ENCODE peak calls at places on chromosomes 5 and 9, in five cellular contexts. One of them, this sample, is unnamed.

GRCh38 chr9:124197177-124198095 is 60.3 kb upstream of the NEK6 start:
- DNase-seq in nucleus accumbens: no peak
- DNase-seq in NCI-H2029: no peak
- DNase-seq in head of caudate nucleus: no peak
- DNase-seq in central memory CD4-positive, alpha-beta T cell: no peak
- DNase-seq in this sample: no peak

GRCh38 chr5:31661257-31661656 is 22.3 kb downstream of the PDZD2 start:
- DNase-seq in nucleus accumbens: no peak
- DNase-seq in NCI-H2029: no peak
- DNase-seq in head of caudate nucleus: no peak
- DNase-seq in central memory CD4-positive, alpha-beta T cell: no peak
- DNase-seq in this sample: no peak

GRCh38 chr9:110520120-110520701 is 59.3 kb downstream of the SVEP1 start:
- DNase-seq in nucleus accumbens: no peak
- DNase-seq in NCI-H2029: no peak
- DNase-seq in head of caudate nucleus: no peak
- DNase-seq in central memory CD4-positive, alpha-beta T cell: no peak
- DNase-seq in this sample: no peak

GRCh38 chr5:177362871-177363507 is 5.3 kb downstream of the RGS14 start:
- DNase-seq in nucleus accumbens: no peak
- DNase-seq in NCI-H2029: peak; percentile 70
- DNase-seq in head of caudate nucleus: peak; percentile 71
- DNase-seq in central memory CD4-positive, alpha-beta T cell: peak; percentile 52
- DNase-seq in this sample: no peak

GRCh38 chr9:133726401-133727276 is 11.5 kb downstream of the SARDH start:
- DNase-seq in nucleus accumbens: no peak
- DNase-seq in NCI-H2029: peak; percentile 66
- DNase-seq in head of caudate nucleus: peak; percentile 48
- DNase-seq in central memory CD4-positive, alpha-beta T cell: peak; percentile 48
- DNase-seq in this sample: peak; percentile 80

GRCh38 chr5:91359957-91360609 is 23.0 kb downstream of the ARRDC3 start:
- DNase-seq in nucleus accumbens: no peak
- DNase-seq in NCI-H2029: no peak
- DNase-seq in head of caudate nucleus: no peak
- DNase-seq in central memory CD4-positive, alpha-beta T cell: no peak
- DNase-seq in this sample: peak; percentile 52

GRCh38 chr5:68482199-68482598 is 266.6 kb downstream of the PIK3R1 start:
- DNase-seq in nucleus accumbens: no peak
- DNase-seq in NCI-H2029: no peak
- DNase-seq in head of caudate nucleus: no peak
- DNase-seq in central memory CD4-positive, alpha-beta T cell: no peak
- DNase-seq in this sample: no peak

GRCh38 chr9:130693426-130694191 is at the start of gene EXOSC2:
- DNase-seq in nucleus accumbens: peak; percentile 90
- DNase-seq in NCI-H2029: peak; percentile 98
- DNase-seq in head of caudate nucleus: peak; percentile 96
- DNase-seq in central memory CD4-positive, alpha-beta T cell: peak; percentile 91
- DNase-seq in this sample: peak; percentile 99

GRCh38 chr5:59132131-59132530 is 549.3 kb downstream of the RAB3C start:
- DNase-seq in nucleus accumbens: no peak
- DNase-seq in NCI-H2029: no peak
- DNase-seq in head of caudate nucleus: no peak
- DNase-seq in central memory CD4-positive, alpha-beta T cell: peak; percentile 61
- DNase-seq in this sample: no peak

GRCh38 chr9:120878188-120879130 is 1.5 kb upstream of the PHF19 start:
- DNase-seq in nucleus accumbens: no peak
- DNase-seq in NCI-H2029: no peak
- DNase-seq in head of caudate nucleus: no peak
- DNase-seq in central memory CD4-positive, alpha-beta T cell: no peak
- DNase-seq in this sample: no peak

GRCh38 chr9:127521919-127522304 is 70.6 kb downstream of the LRSAM1 start:
- DNase-seq in nucleus accumbens: no peak
- DNase-seq in NCI-H2029: no peak
- DNase-seq in head of caudate nucleus: no peak
- DNase-seq in central memory CD4-positive, alpha-beta T cell: no peak
- DNase-seq in this sample: peak; percentile 52

GRCh38 chr5:35470866-35471265 is 146.8 kb upstream of the SPEF2 start:
- DNase-seq in nucleus accumbens: no peak
- DNase-seq in NCI-H2029: no peak
- DNase-seq in head of caudate nucleus: no peak
- DNase-seq in central memory CD4-positive, alpha-beta T cell: no peak
- DNase-seq in this sample: no peak

GRCh38 chr9:28234899-28235277 is 661.6 kb upstream of the C9orf72 start:
- DNase-seq in nucleus accumbens: no peak
- DNase-seq in NCI-H2029: no peak
- DNase-seq in head of caudate nucleus: no peak
- DNase-seq in central memory CD4-positive, alpha-beta T cell: no peak
- DNase-seq in this sample: peak; percentile 72

GRCh38 chr5:129460121-129460950 is at the start of gene ADAMTS19:
- DNase-seq in nucleus accumbens: peak; percentile 4
- DNase-seq in NCI-H2029: no peak
- DNase-seq in head of caudate nucleus: peak; percentile 58
- DNase-seq in central memory CD4-positive, alpha-beta T cell: no peak
- DNase-seq in this sample: no peak

GRCh38 chr5:34657550-34657921 is 1.4 kb downstream of the RAI14 start:
- DNase-seq in nucleus accumbens: no peak
- DNase-seq in NCI-H2029: no peak
- DNase-seq in head of caudate nucleus: no peak
- DNase-seq in central memory CD4-positive, alpha-beta T cell: no peak
- DNase-seq in this sample: peak; percentile 73

GRCh38 chr9:119961774-119962408 is 592.7 kb upstream of the BRINP1 start:
- DNase-seq in nucleus accumbens: no peak
- DNase-seq in NCI-H2029: no peak
- DNase-seq in head of caudate nucleus: peak; percentile 22
- DNase-seq in central memory CD4-positive, alpha-beta T cell: no peak
- DNase-seq in this sample: no peak

GRCh38 chr9:130053504-130054427 is at the start of gene GPR107:
- DNase-seq in nucleus accumbens: peak; percentile 58
- DNase-seq in NCI-H2029: peak; percentile 71
- DNase-seq in head of caudate nucleus: peak; percentile 77
- DNase-seq in central memory CD4-positive, alpha-beta T cell: peak; percentile 76
- DNase-seq in this sample: peak; percentile 84

GRCh38 chr5:149181702-149182101 is 40.4 kb downstream of the ABLIM3 start:
- DNase-seq in nucleus accumbens: no peak
- DNase-seq in NCI-H2029: no peak
- DNase-seq in head of caudate nucleus: no peak
- DNase-seq in central memory CD4-positive, alpha-beta T cell: no peak
- DNase-seq in this sample: no peak

GRCh38 chr9:133976191-133976861 is 15.8 kb downstream of the VAV2 start:
- DNase-seq in nucleus accumbens: no peak
- DNase-seq in NCI-H2029: no peak
- DNase-seq in head of caudate nucleus: no peak
- DNase-seq in central memory CD4-positive, alpha-beta T cell: no peak
- DNase-seq in this sample: no peak

GRCh38 chr5:16502866-16503265 is 37.3 kb upstream of the ZNF622 start:
- DNase-seq in nucleus accumbens: no peak
- DNase-seq in NCI-H2029: no peak
- DNase-seq in head of caudate nucleus: no peak
- DNase-seq in central memory CD4-positive, alpha-beta T cell: no peak
- DNase-seq in this sample: no peak

GRCh38 chr9:136007276-136007675 is 46.1 kb upstream of the UBAC1 start:
- DNase-seq in nucleus accumbens: no peak
- DNase-seq in NCI-H2029: no peak
- DNase-seq in head of caudate nucleus: no peak
- DNase-seq in central memory CD4-positive, alpha-beta T cell: no peak
- DNase-seq in this sample: no peak

GRCh38 chr9:125758986-125759811 is 12.0 kb downstream of the PBX3 start:
- DNase-seq in nucleus accumbens: no peak
- DNase-seq in NCI-H2029: no peak
- DNase-seq in head of caudate nucleus: peak; percentile 71
- DNase-seq in central memory CD4-positive, alpha-beta T cell: no peak
- DNase-seq in this sample: no peak

GRCh38 chr5:151492729-151493128 is 45.3 kb downstream of the SLC36A1 start:
- DNase-seq in nucleus accumbens: no peak
- DNase-seq in NCI-H2029: no peak
- DNase-seq in head of caudate nucleus: no peak
- DNase-seq in central memory CD4-positive, alpha-beta T cell: no peak
- DNase-seq in this sample: no peak

GRCh38 chr9:93267091-93267541 is 83.2 kb downstream of the WNK2 start:
- DNase-seq in nucleus accumbens: no peak
- DNase-seq in NCI-H2029: no peak
- DNase-seq in head of caudate nucleus: no peak
- DNase-seq in central memory CD4-positive, alpha-beta T cell: no peak
- DNase-seq in this sample: no peak

GRCh38 chr9:16828335-16829281 is 41.9 kb downstream of the BNC2 start:
- DNase-seq in nucleus accumbens: no peak
- DNase-seq in NCI-H2029: no peak
- DNase-seq in head of caudate nucleus: no peak
- DNase-seq in central memory CD4-positive, alpha-beta T cell: no peak
- DNase-seq in this sample: peak; percentile 38

GRCh38 chr5:18761801-18762200 is 1127.5 kb downstream of the TAF11L14 start:
- DNase-seq in nucleus accumbens: no peak
- DNase-seq in NCI-H2029: no peak
- DNase-seq in head of caudate nucleus: no peak
- DNase-seq in central memory CD4-positive, alpha-beta T cell: no peak
- DNase-seq in this sample: no peak

GRCh38 chr5:98144710-98145109 is 628.8 kb upstream of the RGMB start:
- DNase-seq in nucleus accumbens: no peak
- DNase-seq in NCI-H2029: no peak
- DNase-seq in head of caudate nucleus: no peak
- DNase-seq in central memory CD4-positive, alpha-beta T cell: no peak
- DNase-seq in this sample: no peak

GRCh38 chr5:141510850-141511718 is 22.2 kb downstream of the PCDHGC5 start:
- DNase-seq in nucleus accumbens: no peak
- DNase-seq in NCI-H2029: no peak
- DNase-seq in head of caudate nucleus: no peak
- DNase-seq in central memory CD4-positive, alpha-beta T cell: no peak
- DNase-seq in this sample: no peak

GRCh38 chr5:93117753-93118531 is 463.1 kb downstream of the NR2F1-AS1 start:
- DNase-seq in nucleus accumbens: no peak
- DNase-seq in NCI-H2029: no peak
- DNase-seq in head of caudate nucleus: no peak
- DNase-seq in central memory CD4-positive, alpha-beta T cell: no peak
- DNase-seq in this sample: no peak

GRCh38 chr9:41229408-41230401 is 40.6 kb upstream of the ZNG1F start:
- DNase-seq in nucleus accumbens: no peak
- DNase-seq in NCI-H2029: no peak
- DNase-seq in head of caudate nucleus: peak; percentile 8
- DNase-seq in central memory CD4-positive, alpha-beta T cell: no peak
- DNase-seq in this sample: peak; percentile 12

GRCh38 chr9:98101868-98102273 is 17.2 kb downstream of the TRIM14 start:
- DNase-seq in nucleus accumbens: no peak
- DNase-seq in NCI-H2029: peak; percentile 85
- DNase-seq in head of caudate nucleus: no peak
- DNase-seq in central memory CD4-positive, alpha-beta T cell: peak; percentile 93
- DNase-seq in this sample: no peak

GRCh38 chr5:140261403-140262171 is 41.3 kb downstream of the PFDN1 start:
- DNase-seq in nucleus accumbens: no peak
- DNase-seq in NCI-H2029: peak; percentile 82
- DNase-seq in head of caudate nucleus: peak; percentile 76
- DNase-seq in central memory CD4-positive, alpha-beta T cell: peak; percentile 54
- DNase-seq in this sample: peak; percentile 71

GRCh38 chr5:96876292-96876850 is at the start of gene ERAP2:
- DNase-seq in nucleus accumbens: no peak
- DNase-seq in NCI-H2029: peak; percentile 32
- DNase-seq in head of caudate nucleus: no peak
- DNase-seq in central memory CD4-positive, alpha-beta T cell: peak; percentile 65
- DNase-seq in this sample: peak; percentile 31

GRCh38 chr5:135219868-135220267 is 179.2 kb downstream of the MACROH2A1 start:
- DNase-seq in nucleus accumbens: no peak
- DNase-seq in NCI-H2029: no peak
- DNase-seq in head of caudate nucleus: no peak
- DNase-seq in central memory CD4-positive, alpha-beta T cell: no peak
- DNase-seq in this sample: no peak

GRCh38 chr5:103562453-103563157 is at the start of gene NUDT12:
- DNase-seq in nucleus accumbens: peak; percentile 91
- DNase-seq in NCI-H2029: peak; percentile 69
- DNase-seq in head of caudate nucleus: peak; percentile 85
- DNase-seq in central memory CD4-positive, alpha-beta T cell: no peak
- DNase-seq in this sample: peak; percentile 84

GRCh38 chr5:113278976-113279375 is 155.8 kb downstream of the TSSK1B start:
- DNase-seq in nucleus accumbens: no peak
- DNase-seq in NCI-H2029: no peak
- DNase-seq in head of caudate nucleus: no peak
- DNase-seq in central memory CD4-positive, alpha-beta T cell: no peak
- DNase-seq in this sample: no peak

GRCh38 chr9:504921-505821 is 290.5 kb downstream of the DOCK8 start:
- DNase-seq in nucleus accumbens: no peak
- DNase-seq in NCI-H2029: no peak
- DNase-seq in head of caudate nucleus: peak; percentile 31
- DNase-seq in central memory CD4-positive, alpha-beta T cell: no peak
- DNase-seq in this sample: no peak

GRCh38 chr5:27020965-27021364 is 17.4 kb downstream of the CDH9 start:
- DNase-seq in nucleus accumbens: no peak
- DNase-seq in NCI-H2029: no peak
- DNase-seq in head of caudate nucleus: no peak
- DNase-seq in central memory CD4-positive, alpha-beta T cell: no peak
- DNase-seq in this sample: no peak